ENCODE peak calls at places on chromosomes 5 and 9, in seven cellular contexts. T is SJCRH30, L is RWPE1, U is pons, Y is RPMI8226, N is activated T-cell treated with anti-CD3 and anti-CD28 coated beads for 1 hour, M is NCI-H345. R is an unnamed sample.

GRCh38 chr5:77853353-77853907 is 77.3 kb upstream of the TBCA start:
- DNase-seq in Y (no peak), U (no peak), L (no peak), M (no peak), T (no peak), N (no peak), R (peak; percentile 46)

GRCh38 chr5:179913461-179913860 is 5.8 kb upstream of the TBC1D9B start:
- DNase-seq in U (no peak), L (no peak), Y (no peak), N (no peak), T (no peak), M (no peak), R (no peak)

GRCh38 chr5:95471922-95472321 is 80.8 kb downstream of the FAM81B start:
- DNase-seq in M (no peak), Y (no peak), L (no peak), N (no peak), T (no peak), U (no peak), R (no peak)

GRCh38 chr5:59117320-59117719 is 534.4 kb downstream of the RAB3C start:
- DNase-seq in N (no peak), L (no peak), Y (no peak), T (no peak), M (no peak), U (no peak), R (no peak)

GRCh38 chr9:131500377-131500776 is 2.3 kb upstream of the POMT1 start:
- DNase-seq in Y (no peak), T (no peak), U (no peak), L (peak; percentile 21), M (no peak), N (peak; percentile 35), R (no peak)

GRCh38 chr9:38338359-38339014 is 54.0 kb upstream of the ALDH1B1 start:
- DNase-seq in T (no peak), Y (no peak), M (no peak), U (no peak), N (no peak), L (no peak), R (no peak)

GRCh38 chr9:110089681-110090370 is 118.1 kb downstream of the C9orf152 start:
- DNase-seq in L (no peak), U (no peak), M (peak; percentile 57), N (no peak), Y (no peak), T (no peak), R (no peak)

GRCh38 chr9:114096041-114096511 is 3.0 kb downstream of the KIF12 start:
- DNase-seq in M (no peak), T (no peak), L (no peak), Y (no peak), U (no peak), N (no peak), R (no peak)

GRCh38 chr9:134179918-134180785 is 15.8 kb upstream of the RNU6ATAC start:
- DNase-seq in L (no peak), Y (no peak), U (no peak), T (no peak), M (no peak), N (no peak), R (no peak)

GRCh38 chr5:135246605-135246922 is 152.5 kb downstream of the MACROH2A1 start:
- DNase-seq in M (no peak), T (no peak), Y (no peak), N (no peak), L (no peak), U (no peak), R (no peak)

GRCh38 chr5:33964132-33964531 is 20.4 kb downstream of the SLC45A2 start:
- DNase-seq in T (no peak), M (no peak), U (no peak), Y (no peak), N (no peak), L (no peak), R (no peak)

GRCh38 chr9:126722922-126723806 is 81.7 kb upstream of the ZBTB43 start:
- DNase-seq in L (peak; percentile 67), T (no peak), N (peak; percentile 65), Y (peak; percentile 79), U (no peak), M (peak; percentile 55), R (peak; percentile 30)

GRCh38 chr5:87411586-87412416 is 929 bp downstream of the CCNH start:
- DNase-seq in U (peak; percentile 81), L (peak; percentile 36), Y (peak; percentile 51), N (no peak), M (no peak), T (peak; percentile 11), R (peak; percentile 65)

GRCh38 chr9:130183133-130183762 is 11.0 kb downstream of the NCS1 start:
- DNase-seq in T (peak; percentile 89), N (no peak), L (no peak), Y (no peak), M (no peak), U (no peak), R (peak; percentile 72)

GRCh38 chr5:77847814-77848290 is 71.7 kb upstream of the TBCA start:
- DNase-seq in T (no peak), Y (no peak), U (peak; percentile 72), L (no peak), N (no peak), M (peak; percentile 66), R (no peak)

GRCh38 chr9:105683688-105684275 is 10.6 kb upstream of the TMEM38B start:
- DNase-seq in U (no peak), Y (no peak), N (no peak), M (no peak), T (no peak), L (no peak), R (no peak)

GRCh38 chr5:369151-369939 is 47.8 kb downstream of the AHRR start:
- DNase-seq in U (no peak), L (no peak), Y (no peak), T (no peak), M (no peak), N (no peak), R (no peak)

GRCh38 chr9:111898331-111899096 is 1.9 kb downstream of the UGCG start:
- DNase-seq in N (no peak), Y (no peak), U (no peak), M (no peak), T (no peak), L (no peak), R (no peak)

GRCh38 chr9:21555911-21556310 is 73.8 kb upstream of the IFNE start:
- DNase-seq in T (no peak), U (no peak), N (no peak), L (no peak), Y (no peak), M (no peak), R (no peak)

GRCh38 chr9:88460583-88461332 is 72.5 kb downstream of the SPIN1 start:
- DNase-seq in N (no peak), L (peak; percentile 21), U (no peak), Y (no peak), T (no peak), M (no peak), R (no peak)

GRCh38 chr5:68330564-68330963 is 115.0 kb downstream of the PIK3R1 start:
- DNase-seq in M (no peak), U (no peak), T (peak; percentile 27), Y (no peak), L (no peak), N (no peak), R (no peak)

GRCh38 chr5:42021119-42021518 is 96.0 kb downstream of the FBXO4 start:
- DNase-seq in T (peak; percentile 27), N (no peak), Y (no peak), L (no peak), U (no peak), M (no peak), R (no peak)

GRCh38 chr5:173035904-173036707 is 20.0 kb upstream of the CREBRF start:
- DNase-seq in T (no peak), L (no peak), U (no peak), N (no peak), M (no peak), Y (peak; percentile 47), R (no peak)

GRCh38 chr9:731474-731873 is 110.0 kb upstream of the DMRT1 start:
- DNase-seq in Y (no peak), M (no peak), T (no peak), N (no peak), L (no peak), U (no peak), R (no peak)

GRCh38 chr5:1917830-1918487 is 35.2 kb upstream of the IRX4 start:
- DNase-seq in Y (peak; percentile 87), U (no peak), T (no peak), M (peak; percentile 18), L (no peak), N (no peak), R (no peak)

GRCh38 chr5:57199866-57200265 is 26.0 kb downstream of the GPBP1 start:
- DNase-seq in Y (no peak), L (no peak), M (no peak), T (no peak), U (no peak), N (no peak), R (no peak)

R was measured in G401.